ENCODE peak calls at places on chromosome X, in nine cellular contexts. One of them, this sample, is unnamed.

GRCh38 chrX:110992611-110993010 is 103.4 kb upstream of the PAK3 start:
- DNase-seq in CD14-positive monocyte: no peak
- DNase-seq in MG63: no peak
- DNase-seq in endothelial cell: peak
- DNase-seq in activated effector memory CD4-positive, alpha-beta T cell treated with anti-CD3 and anti-CD28 coated beads, Interleukin-2, amount 50 U/mL, for 16 hours: peak
- DNase-seq in activated CD4-positive, alpha-beta T cell treated with anti-CD3 and anti-CD28 coated beads, Interleukin-2, amount 50 U/mL, for 4 hours: peak
- DNase-seq in neural crest cell: peak
- DNase-seq in IMR-90: peak
- DNase-seq in activated T-helper 9 cell treated with anti-CD3 and anti-CD28 coated beads, Interleukin-2, amount 50 U/mL, for 16 hours: peak
- DNase-seq in this sample: peak

GRCh38 chrX:53288173-53288572 is 6.8 kb upstream of the IQSEC2 start:
- DNase-seq in MG63: no peak
- DNase-seq in endothelial cell: no peak
- DNase-seq in activated T-helper 9 cell treated with anti-CD3 and anti-CD28 coated beads, Interleukin-2, amount 50 U/mL, for 16 hours: no peak
- DNase-seq in neural crest cell: peak
- DNase-seq in IMR-90: no peak
- DNase-seq in activated CD4-positive, alpha-beta T cell treated with anti-CD3 and anti-CD28 coated beads, Interleukin-2, amount 50 U/mL, for 4 hours: no peak
- DNase-seq in CD14-positive monocyte: peak
- DNase-seq in activated effector memory CD4-positive, alpha-beta T cell treated with anti-CD3 and anti-CD28 coated beads, Interleukin-2, amount 50 U/mL, for 16 hours: peak
- DNase-seq in this sample: no peak

GRCh38 chrX:150805736-150806135 is 92.7 kb downstream of the CD99L2 start:
- DNase-seq in IMR-90: peak
- DNase-seq in activated effector memory CD4-positive, alpha-beta T cell treated with anti-CD3 and anti-CD28 coated beads, Interleukin-2, amount 50 U/mL, for 16 hours: no peak
- DNase-seq in endothelial cell: no peak
- DNase-seq in CD14-positive monocyte: no peak
- DNase-seq in MG63: no peak
- DNase-seq in neural crest cell: no peak
- DNase-seq in activated CD4-positive, alpha-beta T cell treated with anti-CD3 and anti-CD28 coated beads, Interleukin-2, amount 50 U/mL, for 4 hours: no peak
- DNase-seq in activated T-helper 9 cell treated with anti-CD3 and anti-CD28 coated beads, Interleukin-2, amount 50 U/mL, for 16 hours: no peak
- DNase-seq in this sample: peak

GRCh38 chrX:135112096-135112729 is 8.1 kb downstream of the ETDB start:
- DNase-seq in activated T-helper 9 cell treated with anti-CD3 and anti-CD28 coated beads, Interleukin-2, amount 50 U/mL, for 16 hours: no peak
- DNase-seq in endothelial cell: peak
- DNase-seq in activated CD4-positive, alpha-beta T cell treated with anti-CD3 and anti-CD28 coated beads, Interleukin-2, amount 50 U/mL, for 4 hours: peak
- DNase-seq in IMR-90: peak
- DNase-seq in activated effector memory CD4-positive, alpha-beta T cell treated with anti-CD3 and anti-CD28 coated beads, Interleukin-2, amount 50 U/mL, for 16 hours: peak
- DNase-seq in MG63: no peak
- DNase-seq in CD14-positive monocyte: no peak
- DNase-seq in neural crest cell: no peak
- DNase-seq in this sample: peak

GRCh38 chrX:20527458-20528099 is 260.9 kb upstream of the RPS6KA3 start:
- DNase-seq in CD14-positive monocyte: no peak
- DNase-seq in neural crest cell: no peak
- DNase-seq in activated CD4-positive, alpha-beta T cell treated with anti-CD3 and anti-CD28 coated beads, Interleukin-2, amount 50 U/mL, for 4 hours: no peak
- DNase-seq in activated effector memory CD4-positive, alpha-beta T cell treated with anti-CD3 and anti-CD28 coated beads, Interleukin-2, amount 50 U/mL, for 16 hours: no peak
- DNase-seq in MG63: no peak
- DNase-seq in IMR-90: peak
- DNase-seq in activated T-helper 9 cell treated with anti-CD3 and anti-CD28 coated beads, Interleukin-2, amount 50 U/mL, for 16 hours: no peak
- DNase-seq in endothelial cell: no peak
- DNase-seq in this sample: peak

GRCh38 chrX:123308663-123309062 is 124.6 kb downstream of the GRIA3 start:
- DNase-seq in IMR-90: no peak
- DNase-seq in activated T-helper 9 cell treated with anti-CD3 and anti-CD28 coated beads, Interleukin-2, amount 50 U/mL, for 16 hours: no peak
- DNase-seq in activated effector memory CD4-positive, alpha-beta T cell treated with anti-CD3 and anti-CD28 coated beads, Interleukin-2, amount 50 U/mL, for 16 hours: no peak
- DNase-seq in MG63: no peak
- DNase-seq in endothelial cell: no peak
- DNase-seq in neural crest cell: no peak
- DNase-seq in CD14-positive monocyte: no peak
- DNase-seq in activated CD4-positive, alpha-beta T cell treated with anti-CD3 and anti-CD28 coated beads, Interleukin-2, amount 50 U/mL, for 4 hours: no peak
- DNase-seq in this sample: no peak

GRCh38 chrX:150162141-150162540 is 201.0 kb upstream of the MAMLD1 start:
- DNase-seq in neural crest cell: no peak
- DNase-seq in activated effector memory CD4-positive, alpha-beta T cell treated with anti-CD3 and anti-CD28 coated beads, Interleukin-2, amount 50 U/mL, for 16 hours: no peak
- DNase-seq in IMR-90: no peak
- DNase-seq in activated CD4-positive, alpha-beta T cell treated with anti-CD3 and anti-CD28 coated beads, Interleukin-2, amount 50 U/mL, for 4 hours: no peak
- DNase-seq in activated T-helper 9 cell treated with anti-CD3 and anti-CD28 coated beads, Interleukin-2, amount 50 U/mL, for 16 hours: no peak
- DNase-seq in MG63: peak
- DNase-seq in endothelial cell: no peak
- DNase-seq in CD14-positive monocyte: no peak
- DNase-seq in this sample: no peak

GRCh38 chrX:15674514-15674898 is 9.9 kb upstream of the CLTRN start:
- DNase-seq in MG63: peak
- DNase-seq in activated CD4-positive, alpha-beta T cell treated with anti-CD3 and anti-CD28 coated beads, Interleukin-2, amount 50 U/mL, for 4 hours: no peak
- DNase-seq in IMR-90: peak
- DNase-seq in activated effector memory CD4-positive, alpha-beta T cell treated with anti-CD3 and anti-CD28 coated beads, Interleukin-2, amount 50 U/mL, for 16 hours: peak
- DNase-seq in activated T-helper 9 cell treated with anti-CD3 and anti-CD28 coated beads, Interleukin-2, amount 50 U/mL, for 16 hours: peak
- DNase-seq in CD14-positive monocyte: peak
- DNase-seq in neural crest cell: peak
- DNase-seq in endothelial cell: peak
- DNase-seq in this sample: peak

GRCh38 chrX:129663171-129663570 is 8.4 kb upstream of the APLN start:
- DNase-seq in CD14-positive monocyte: no peak
- DNase-seq in activated CD4-positive, alpha-beta T cell treated with anti-CD3 and anti-CD28 coated beads, Interleukin-2, amount 50 U/mL, for 4 hours: no peak
- DNase-seq in neural crest cell: no peak
- DNase-seq in IMR-90: peak
- DNase-seq in MG63: no peak
- DNase-seq in activated T-helper 9 cell treated with anti-CD3 and anti-CD28 coated beads, Interleukin-2, amount 50 U/mL, for 16 hours: no peak
- DNase-seq in activated effector memory CD4-positive, alpha-beta T cell treated with anti-CD3 and anti-CD28 coated beads, Interleukin-2, amount 50 U/mL, for 16 hours: no peak
- DNase-seq in endothelial cell: no peak
- DNase-seq in this sample: peak

GRCh38 chrX:34503119-34503518 is 154.0 kb downstream of the TMEM47 start:
- DNase-seq in neural crest cell: no peak
- DNase-seq in endothelial cell: no peak
- DNase-seq in activated T-helper 9 cell treated with anti-CD3 and anti-CD28 coated beads, Interleukin-2, amount 50 U/mL, for 16 hours: no peak
- DNase-seq in activated CD4-positive, alpha-beta T cell treated with anti-CD3 and anti-CD28 coated beads, Interleukin-2, amount 50 U/mL, for 4 hours: no peak
- DNase-seq in IMR-90: no peak
- DNase-seq in activated effector memory CD4-positive, alpha-beta T cell treated with anti-CD3 and anti-CD28 coated beads, Interleukin-2, amount 50 U/mL, for 16 hours: no peak
- DNase-seq in CD14-positive monocyte: no peak
- DNase-seq in MG63: no peak
- DNase-seq in this sample: no peak

GRCh38 chrX:114976321-114976720 is 41.1 kb downstream of the IL13RA2 start:
- DNase-seq in CD14-positive monocyte: no peak
- DNase-seq in activated CD4-positive, alpha-beta T cell treated with anti-CD3 and anti-CD28 coated beads, Interleukin-2, amount 50 U/mL, for 4 hours: no peak
- DNase-seq in IMR-90: peak
- DNase-seq in activated T-helper 9 cell treated with anti-CD3 and anti-CD28 coated beads, Interleukin-2, amount 50 U/mL, for 16 hours: no peak
- DNase-seq in neural crest cell: no peak
- DNase-seq in activated effector memory CD4-positive, alpha-beta T cell treated with anti-CD3 and anti-CD28 coated beads, Interleukin-2, amount 50 U/mL, for 16 hours: no peak
- DNase-seq in endothelial cell: no peak
- DNase-seq in MG63: no peak
- DNase-seq in this sample: peak

GRCh38 chrX:22296871-22297270 is 24.2 kb downstream of the CBLL2 start:
- DNase-seq in activated CD4-positive, alpha-beta T cell treated with anti-CD3 and anti-CD28 coated beads, Interleukin-2, amount 50 U/mL, for 4 hours: no peak
- DNase-seq in IMR-90: no peak
- DNase-seq in activated effector memory CD4-positive, alpha-beta T cell treated with anti-CD3 and anti-CD28 coated beads, Interleukin-2, amount 50 U/mL, for 16 hours: no peak
- DNase-seq in neural crest cell: no peak
- DNase-seq in MG63: no peak
- DNase-seq in CD14-positive monocyte: no peak
- DNase-seq in endothelial cell: no peak
- DNase-seq in activated T-helper 9 cell treated with anti-CD3 and anti-CD28 coated beads, Interleukin-2, amount 50 U/mL, for 16 hours: no peak
- DNase-seq in this sample: no peak

GRCh38 chrX:21167028-21167427 is 207.2 kb upstream of the CNKSR2 start:
- DNase-seq in neural crest cell: no peak
- DNase-seq in IMR-90: no peak
- DNase-seq in CD14-positive monocyte: no peak
- DNase-seq in MG63: no peak
- DNase-seq in activated T-helper 9 cell treated with anti-CD3 and anti-CD28 coated beads, Interleukin-2, amount 50 U/mL, for 16 hours: no peak
- DNase-seq in activated effector memory CD4-positive, alpha-beta T cell treated with anti-CD3 and anti-CD28 coated beads, Interleukin-2, amount 50 U/mL, for 16 hours: no peak
- DNase-seq in endothelial cell: no peak
- DNase-seq in activated CD4-positive, alpha-beta T cell treated with anti-CD3 and anti-CD28 coated beads, Interleukin-2, amount 50 U/mL, for 4 hours: no peak
- DNase-seq in this sample: no peak

GRCh38 chrX:114500622-114501021 is 83.3 kb upstream of the HTR2C start:
- DNase-seq in activated T-helper 9 cell treated with anti-CD3 and anti-CD28 coated beads, Interleukin-2, amount 50 U/mL, for 16 hours: no peak
- DNase-seq in endothelial cell: no peak
- DNase-seq in activated CD4-positive, alpha-beta T cell treated with anti-CD3 and anti-CD28 coated beads, Interleukin-2, amount 50 U/mL, for 4 hours: no peak
- DNase-seq in MG63: no peak
- DNase-seq in CD14-positive monocyte: no peak
- DNase-seq in IMR-90: no peak
- DNase-seq in neural crest cell: no peak
- DNase-seq in activated effector memory CD4-positive, alpha-beta T cell treated with anti-CD3 and anti-CD28 coated beads, Interleukin-2, amount 50 U/mL, for 16 hours: no peak
- DNase-seq in this sample: no peak

GRCh38 chrX:10612215-10612614 is 8.2 kb downstream of the MID1 start:
- DNase-seq in activated CD4-positive, alpha-beta T cell treated with anti-CD3 and anti-CD28 coated beads, Interleukin-2, amount 50 U/mL, for 4 hours: no peak
- DNase-seq in neural crest cell: no peak
- DNase-seq in IMR-90: peak
- DNase-seq in activated effector memory CD4-positive, alpha-beta T cell treated with anti-CD3 and anti-CD28 coated beads, Interleukin-2, amount 50 U/mL, for 16 hours: no peak
- DNase-seq in MG63: no peak
- DNase-seq in CD14-positive monocyte: no peak
- DNase-seq in endothelial cell: no peak
- DNase-seq in activated T-helper 9 cell treated with anti-CD3 and anti-CD28 coated beads, Interleukin-2, amount 50 U/mL, for 16 hours: no peak
- DNase-seq in this sample: peak

This sample was measured in choroid plexus epithelial cell.